ENCODE peak calls at places on chromosomes 13 and 19, in six cellular contexts. One of them, this sample, is unnamed. For H3K27me3, the result is how much of the 10 kb centered on the place peaks cover.

GRCh38 chr13:28750187-28751045 is 31.6 kb upstream of the SLC46A3 start:
- DNase-seq in Peyer's patch: no peak
- DNase-seq in heart right ventricle: no peak
- DNase-seq in endothelial cell of umbilical vein: peak
- DNase-seq in colonic mucosa: no peak
- DNase-seq in adrenal gland: no peak
- DNase-seq in this sample: no peak

GRCh38 chr13:113275387-113275786 is 21.7 kb upstream of the LAMP1 start:
- DNase-seq in endothelial cell of umbilical vein: peak
- DNase-seq in Peyer's patch: peak
- DNase-seq in colonic mucosa: peak
- DNase-seq in adrenal gland: peak
- DNase-seq in heart right ventricle: no peak
- DNase-seq in this sample: no peak

GRCh38 chr13:93558637-93559036 is 332.0 kb downstream of the GPC6 start:
- DNase-seq in heart right ventricle: no peak
- DNase-seq in endothelial cell of umbilical vein: no peak
- DNase-seq in Peyer's patch: no peak
- DNase-seq in adrenal gland: no peak
- DNase-seq in colonic mucosa: no peak
- DNase-seq in this sample: no peak

GRCh38 chr13:54234607-54235006 is 1206.0 kb downstream of the OLFM4 start:
- DNase-seq in adrenal gland: no peak
- DNase-seq in colonic mucosa: no peak
- DNase-seq in heart right ventricle: no peak
- DNase-seq in Peyer's patch: no peak
- DNase-seq in endothelial cell of umbilical vein: no peak
- DNase-seq in this sample: no peak

GRCh38 chr19:17340871-17341357 is 3.6 kb downstream of the GTPBP3 start:
- DNase-seq in colonic mucosa: no peak
- DNase-seq in adrenal gland: peak
- DNase-seq in endothelial cell of umbilical vein: no peak
- DNase-seq in Peyer's patch: no peak
- DNase-seq in heart right ventricle: no peak
- DNase-seq in this sample: no peak

GRCh38 chr19:2782357-2782935 is 627 bp downstream of the SGTA start:
- DNase-seq in Peyer's patch: no peak
- DNase-seq in colonic mucosa: peak
- DNase-seq in adrenal gland: peak
- DNase-seq in endothelial cell of umbilical vein: peak
- DNase-seq in heart right ventricle: no peak
- DNase-seq in this sample: no peak

GRCh38 chr13:112643759-112644459 is 45.9 kb upstream of the ATP11A start:
- DNase-seq in colonic mucosa: no peak
- DNase-seq in adrenal gland: no peak
- DNase-seq in endothelial cell of umbilical vein: no peak
- DNase-seq in heart right ventricle: no peak
- DNase-seq in Peyer's patch: no peak
- DNase-seq in this sample: no peak

GRCh38 chr13:113930711-113931637 is 42.9 kb downstream of the C13orf46 start:
- DNase-seq in heart right ventricle: no peak
- DNase-seq in adrenal gland: no peak
- DNase-seq in endothelial cell of umbilical vein: no peak
- DNase-seq in Peyer's patch: peak
- DNase-seq in colonic mucosa: no peak
- DNase-seq in this sample: peak

GRCh38 chr19:55247621-55248099 is 11.2 kb downstream of the PPP6R1 start:
- DNase-seq in endothelial cell of umbilical vein: no peak
- DNase-seq in colonic mucosa: peak
- DNase-seq in adrenal gland: no peak
- DNase-seq in Peyer's patch: peak
- DNase-seq in heart right ventricle: peak
- DNase-seq in this sample: no peak

GRCh38 chr19:23914402-23915286 is at the start of gene ZNF726:
- DNase-seq in Peyer's patch: peak
- DNase-seq in endothelial cell of umbilical vein: peak
- DNase-seq in colonic mucosa: peak
- DNase-seq in adrenal gland: peak
- DNase-seq in heart right ventricle: peak
- DNase-seq in this sample: peak

GRCh38 chr19:43699506-43700367 is 16.1 kb upstream of the IRGC start:
- DNase-seq in colonic mucosa: peak
- DNase-seq in Peyer's patch: peak
- DNase-seq in endothelial cell of umbilical vein: peak
- DNase-seq in heart right ventricle: peak
- DNase-seq in adrenal gland: no peak
- DNase-seq in this sample: no peak

GRCh38 chr19:11435833-11436313 is 438 bp downstream of the PRKCSH start:
- DNase-seq in endothelial cell of umbilical vein: no peak
- DNase-seq in adrenal gland: no peak
- DNase-seq in heart right ventricle: no peak
- DNase-seq in Peyer's patch: peak
- DNase-seq in colonic mucosa: peak
- DNase-seq in this sample: no peak

GRCh38 chr13:90201198-90201597 is 1146.3 kb upstream of the MIR17HG start:
- DNase-seq in colonic mucosa: no peak
- DNase-seq in endothelial cell of umbilical vein: no peak
- DNase-seq in Peyer's patch: no peak
- DNase-seq in heart right ventricle: no peak
- DNase-seq in adrenal gland: no peak
- DNase-seq in this sample: no peak

GRCh38 chr13:91155512-91156114 is 191.9 kb upstream of the MIR17HG start:
- DNase-seq in endothelial cell of umbilical vein: no peak
- DNase-seq in heart right ventricle: no peak
- DNase-seq in colonic mucosa: no peak
- DNase-seq in Peyer's patch: no peak
- DNase-seq in adrenal gland: no peak
- DNase-seq in this sample: no peak

GRCh38 chr13:24922390-24923304 is 158.7 kb downstream of the RNF17 start:
- DNase-seq in adrenal gland: peak
- DNase-seq in Peyer's patch: peak
- DNase-seq in colonic mucosa: peak
- DNase-seq in endothelial cell of umbilical vein: peak
- DNase-seq in heart right ventricle: peak
- DNase-seq in this sample: peak
- TF ChIP-seq CTCF in adrenal gland: peak
- TF ChIP-seq CTCF in Peyer's patch: peak
- TF ChIP-seq CTCF in colonic mucosa: no peak
- TF ChIP-seq CTCF in endothelial cell of umbilical vein: no peak
- TF ChIP-seq CTCF in heart right ventricle: peak
- TF ChIP-seq CTCF in this sample: peak

GRCh38 chr19:18725755-18726416 is 42.4 kb downstream of the CRTC1 start:
- DNase-seq in adrenal gland: no peak
- DNase-seq in Peyer's patch: no peak
- DNase-seq in colonic mucosa: no peak
- DNase-seq in endothelial cell of umbilical vein: no peak
- DNase-seq in heart right ventricle: no peak
- DNase-seq in this sample: no peak
- H3K27me3 ChIP-seq in adrenal gland: under half
- H3K27me3 ChIP-seq in Peyer's patch: under half
- H3K27me3 ChIP-seq in colonic mucosa: under half
- H3K27me3 ChIP-seq in endothelial cell of umbilical vein: under half
- H3K27me3 ChIP-seq in heart right ventricle: under half
- H3K27me3 ChIP-seq in this sample: under half

GRCh38 chr19:15584541-15585115 is 30.4 kb upstream of the CYP4F8 start:
- DNase-seq in adrenal gland: peak
- DNase-seq in endothelial cell of umbilical vein: peak
- DNase-seq in heart right ventricle: peak
- DNase-seq in colonic mucosa: peak
- DNase-seq in Peyer's patch: peak
- DNase-seq in this sample: peak
- TF ChIP-seq CTCF in adrenal gland: peak
- TF ChIP-seq CTCF in endothelial cell of umbilical vein: peak
- TF ChIP-seq CTCF in heart right ventricle: peak
- TF ChIP-seq CTCF in colonic mucosa: peak
- TF ChIP-seq CTCF in Peyer's patch: peak
- TF ChIP-seq CTCF in this sample: peak

GRCh38 chr13:99959538-99960230 is 11.9 kb downstream of the ZIC5 start:
- DNase-seq in endothelial cell of umbilical vein: no peak
- DNase-seq in heart right ventricle: no peak
- DNase-seq in colonic mucosa: no peak
- DNase-seq in adrenal gland: no peak
- DNase-seq in Peyer's patch: no peak
- DNase-seq in this sample: no peak
- H3K27me3 ChIP-seq in endothelial cell of umbilical vein: half or more
- H3K27me3 ChIP-seq in heart right ventricle: half or more
- H3K27me3 ChIP-seq in colonic mucosa: half or more
- H3K27me3 ChIP-seq in adrenal gland: half or more
- H3K27me3 ChIP-seq in Peyer's patch: half or more
- H3K27me3 ChIP-seq in this sample: under half

GRCh38 chr19:5679289-5680082 is 830 bp downstream of the MICOS13 start:
- DNase-seq in adrenal gland: peak
- DNase-seq in heart right ventricle: no peak
- DNase-seq in colonic mucosa: no peak
- DNase-seq in Peyer's patch: peak
- DNase-seq in endothelial cell of umbilical vein: no peak
- DNase-seq in this sample: no peak

GRCh38 chr19:5678071-5678682 is 2.1 kb downstream of the MICOS13 start:
- DNase-seq in Peyer's patch: no peak
- DNase-seq in endothelial cell of umbilical vein: no peak
- DNase-seq in heart right ventricle: no peak
- DNase-seq in colonic mucosa: no peak
- DNase-seq in adrenal gland: peak
- DNase-seq in this sample: no peak

GRCh38 chr19:5681446-5682292 is 842 bp downstream of the HSD11B1L start:
- DNase-seq in adrenal gland: peak
- DNase-seq in heart right ventricle: no peak
- DNase-seq in Peyer's patch: no peak
- DNase-seq in colonic mucosa: no peak
- DNase-seq in endothelial cell of umbilical vein: no peak
- DNase-seq in this sample: no peak

GRCh38 chr19:5680437-5681368 is at the start of the genes HSD11B1L and MICOS13:
- DNase-seq in endothelial cell of umbilical vein: peak
- DNase-seq in Peyer's patch: peak
- DNase-seq in heart right ventricle: peak
- DNase-seq in colonic mucosa: peak
- DNase-seq in adrenal gland: peak
- DNase-seq in this sample: peak

GRCh38 chr19:5680083-5680436 is 256 bp downstream of the MICOS13 start:
- DNase-seq in adrenal gland: peak
- DNase-seq in Peyer's patch: no peak
- DNase-seq in heart right ventricle: no peak
- DNase-seq in colonic mucosa: no peak
- DNase-seq in endothelial cell of umbilical vein: no peak
- DNase-seq in this sample: no peak
- TF ChIP-seq CTCF in adrenal gland: peak
- TF ChIP-seq CTCF in Peyer's patch: no peak
- TF ChIP-seq CTCF in heart right ventricle: no peak
- TF ChIP-seq CTCF in colonic mucosa: no peak
- TF ChIP-seq CTCF in endothelial cell of umbilical vein: no peak
- TF ChIP-seq CTCF in this sample: no peak

DNA sequence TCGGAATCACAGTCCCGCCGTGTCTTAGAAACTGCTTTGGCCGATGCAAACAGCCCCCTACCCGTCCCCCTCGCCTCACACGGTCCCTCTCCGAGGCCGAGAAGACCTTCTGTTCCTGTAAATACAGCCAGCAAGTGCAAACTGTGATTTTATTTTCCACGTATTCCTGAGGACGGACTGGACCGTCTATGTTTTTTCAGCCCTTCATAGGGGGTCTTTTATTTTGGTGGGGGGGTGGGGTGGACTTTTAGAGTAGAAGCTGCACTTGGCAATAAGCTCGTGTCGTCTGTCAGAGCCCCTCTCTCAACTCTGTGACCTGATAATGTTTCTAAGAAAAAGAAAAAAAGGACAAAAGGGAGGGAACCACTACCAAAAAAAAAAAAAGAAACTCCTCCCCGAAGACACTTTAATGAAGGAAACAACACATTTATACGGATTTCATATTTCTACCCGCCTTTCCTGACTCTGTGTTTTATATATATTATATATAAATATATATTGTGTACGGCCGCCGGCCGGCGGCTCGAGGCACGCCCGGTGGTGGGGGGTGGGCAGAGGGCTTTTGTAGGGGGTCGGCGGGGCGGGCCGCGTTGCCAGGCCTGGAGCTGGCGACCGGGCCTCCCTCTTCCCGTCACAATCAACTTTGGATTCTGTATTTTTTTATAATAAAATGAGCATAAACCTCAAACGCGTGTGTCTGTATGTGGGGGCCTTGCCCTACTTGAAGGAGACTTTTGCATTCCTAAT is 15.2 kb downstream of the EFNA2 start:
- DNase-seq in Peyer's patch: no peak
- DNase-seq in colonic mucosa: no peak
- DNase-seq in heart right ventricle: no peak
- DNase-seq in adrenal gland: no peak
- DNase-seq in endothelial cell of umbilical vein: no peak
- DNase-seq in this sample: no peak
- H3K27me3 ChIP-seq in Peyer's patch: under half
- H3K27me3 ChIP-seq in colonic mucosa: under half
- H3K27me3 ChIP-seq in heart right ventricle: under half
- H3K27me3 ChIP-seq in adrenal gland: under half
- H3K27me3 ChIP-seq in endothelial cell of umbilical vein: under half
- H3K27me3 ChIP-seq in this sample: under half

GRCh38 chr13:97223711-97224461 is 1.8 kb downstream of the MBNL2 start:
- DNase-seq in heart right ventricle: peak
- DNase-seq in colonic mucosa: peak
- DNase-seq in Peyer's patch: peak
- DNase-seq in endothelial cell of umbilical vein: peak
- DNase-seq in adrenal gland: peak
- DNase-seq in this sample: peak
- TF ChIP-seq CTCF in heart right ventricle: peak
- TF ChIP-seq CTCF in colonic mucosa: no peak
- TF ChIP-seq CTCF in Peyer's patch: no peak
- TF ChIP-seq CTCF in endothelial cell of umbilical vein: peak
- TF ChIP-seq CTCF in adrenal gland: peak
- TF ChIP-seq CTCF in this sample: no peak

DNA sequence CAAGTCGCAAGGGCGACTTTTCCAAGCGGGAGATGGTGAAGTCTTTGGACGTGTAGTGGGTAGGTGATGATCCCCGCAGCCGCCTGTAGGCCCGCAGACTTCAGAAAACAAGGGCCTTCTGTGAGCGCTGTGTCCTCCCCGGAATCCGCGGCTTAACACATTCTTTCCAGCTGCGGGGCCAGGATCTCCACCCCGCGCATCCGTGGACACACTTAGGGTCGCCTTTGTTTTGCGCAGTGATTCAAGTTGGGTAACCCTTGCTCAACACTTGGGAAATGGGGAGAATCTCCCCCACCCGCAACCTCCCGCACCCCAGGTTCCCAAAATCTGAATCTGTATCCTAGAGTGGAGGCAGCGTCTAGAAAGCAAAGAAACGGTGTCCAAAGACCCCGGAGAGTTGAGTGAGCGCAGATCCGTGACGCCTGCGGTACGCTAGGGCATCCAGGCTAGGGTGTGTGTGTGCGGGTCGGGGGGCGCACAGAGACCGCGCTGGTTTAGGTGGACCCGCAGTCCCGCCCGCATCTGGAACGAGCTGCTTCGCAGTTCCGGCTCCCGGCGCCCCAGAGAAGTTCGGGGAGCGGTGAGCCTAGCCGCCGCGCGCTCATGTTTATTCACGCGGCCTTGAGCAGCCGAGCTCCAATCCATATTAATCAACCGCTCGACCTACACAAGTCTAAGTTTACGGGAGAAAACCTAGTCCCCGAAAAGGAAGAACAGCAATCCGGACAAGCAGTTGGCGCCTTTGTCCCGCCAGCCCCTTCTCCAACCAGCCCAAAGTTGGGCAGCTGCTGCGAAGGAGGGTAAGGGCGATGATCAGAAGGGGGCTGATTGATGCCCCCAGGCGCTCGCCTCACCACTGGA is 9.9 kb downstream of the SOX21 start:
- DNase-seq in endothelial cell of umbilical vein: no peak
- DNase-seq in colonic mucosa: no peak
- DNase-seq in heart right ventricle: no peak
- DNase-seq in adrenal gland: no peak
- DNase-seq in Peyer's patch: no peak
- DNase-seq in this sample: no peak
- H3K27me3 ChIP-seq in endothelial cell of umbilical vein: half or more
- H3K27me3 ChIP-seq in colonic mucosa: half or more
- H3K27me3 ChIP-seq in heart right ventricle: half or more
- H3K27me3 ChIP-seq in adrenal gland: half or more
- H3K27me3 ChIP-seq in Peyer's patch: half or more
- H3K27me3 ChIP-seq in this sample: under half